ENCODE peak calls at places on chromosomes 13 and 19, in six cellular contexts. One of them, this sample, is unnamed.

GRCh38 chr19:46931197-46931596 is 70.4 kb downstream of the ARHGAP35 start:
- DNase-seq in T-helper 17 cell: no peak
- DNase-seq in putamen: peak
- DNase-seq in NCI-H460: no peak
- DNase-seq in activated CD4-positive, alpha-beta T cell treated with anti-CD3 and anti-CD28 coated beads, Interleukin-2, amount 50 U/mL, for 24 hours: no peak
- DNase-seq in activated naive CD4-positive, alpha-beta T cell treated with anti-CD3 and anti-CD28 coated beads for 36 hours: no peak
- DNase-seq in this sample: no peak

GRCh38 chr19:792361-792885 is 4.8 kb upstream of the PTBP1 start:
- DNase-seq in T-helper 17 cell: no peak
- DNase-seq in putamen: no peak
- DNase-seq in NCI-H460: no peak
- DNase-seq in activated CD4-positive, alpha-beta T cell treated with anti-CD3 and anti-CD28 coated beads, Interleukin-2, amount 50 U/mL, for 24 hours: no peak
- DNase-seq in activated naive CD4-positive, alpha-beta T cell treated with anti-CD3 and anti-CD28 coated beads for 36 hours: no peak
- DNase-seq in this sample: no peak

GRCh38 chr13:45781553-45782326 is 69.8 kb downstream of the SIAH3 start:
- DNase-seq in T-helper 17 cell: no peak
- DNase-seq in putamen: no peak
- DNase-seq in NCI-H460: peak
- DNase-seq in activated CD4-positive, alpha-beta T cell treated with anti-CD3 and anti-CD28 coated beads, Interleukin-2, amount 50 U/mL, for 24 hours: no peak
- DNase-seq in activated naive CD4-positive, alpha-beta T cell treated with anti-CD3 and anti-CD28 coated beads for 36 hours: peak
- DNase-seq in this sample: no peak

GRCh38 chr13:75803175-75803611 is 167.1 kb downstream of the LMO7 start:
- DNase-seq in T-helper 17 cell: no peak
- DNase-seq in putamen: no peak
- DNase-seq in NCI-H460: no peak
- DNase-seq in activated CD4-positive, alpha-beta T cell treated with anti-CD3 and anti-CD28 coated beads, Interleukin-2, amount 50 U/mL, for 24 hours: no peak
- DNase-seq in activated naive CD4-positive, alpha-beta T cell treated with anti-CD3 and anti-CD28 coated beads for 36 hours: peak
- DNase-seq in this sample: no peak

GRCh38 chr19:2254052-2254872 is 2.0 kb downstream of the JSRP1 start:
- DNase-seq in T-helper 17 cell: no peak
- DNase-seq in putamen: no peak
- DNase-seq in NCI-H460: no peak
- DNase-seq in activated CD4-positive, alpha-beta T cell treated with anti-CD3 and anti-CD28 coated beads, Interleukin-2, amount 50 U/mL, for 24 hours: no peak
- DNase-seq in activated naive CD4-positive, alpha-beta T cell treated with anti-CD3 and anti-CD28 coated beads for 36 hours: no peak
- DNase-seq in this sample: peak

GRCh38 chr13:93984876-93985275 is 494.6 kb downstream of the DCT start:
- DNase-seq in T-helper 17 cell: no peak
- DNase-seq in putamen: no peak
- DNase-seq in NCI-H460: no peak
- DNase-seq in activated CD4-positive, alpha-beta T cell treated with anti-CD3 and anti-CD28 coated beads, Interleukin-2, amount 50 U/mL, for 24 hours: no peak
- DNase-seq in activated naive CD4-positive, alpha-beta T cell treated with anti-CD3 and anti-CD28 coated beads for 36 hours: no peak
- DNase-seq in this sample: no peak

GRCh38 chr13:101575591-101575990 is 123.1 kb downstream of the ITGBL1 start:
- DNase-seq in T-helper 17 cell: no peak
- DNase-seq in putamen: no peak
- DNase-seq in NCI-H460: no peak
- DNase-seq in activated CD4-positive, alpha-beta T cell treated with anti-CD3 and anti-CD28 coated beads, Interleukin-2, amount 50 U/mL, for 24 hours: no peak
- DNase-seq in activated naive CD4-positive, alpha-beta T cell treated with anti-CD3 and anti-CD28 coated beads for 36 hours: no peak
- DNase-seq in this sample: no peak

GRCh38 chr19:18896421-18896841 is 473 bp upstream of the CERS1 start:
- DNase-seq in T-helper 17 cell: no peak
- DNase-seq in putamen: no peak
- DNase-seq in NCI-H460: no peak
- DNase-seq in activated CD4-positive, alpha-beta T cell treated with anti-CD3 and anti-CD28 coated beads, Interleukin-2, amount 50 U/mL, for 24 hours: no peak
- DNase-seq in activated naive CD4-positive, alpha-beta T cell treated with anti-CD3 and anti-CD28 coated beads for 36 hours: no peak
- DNase-seq in this sample: no peak

GRCh38 chr13:24097064-24097463 is 63.5 kb upstream of the SPATA13 start:
- DNase-seq in T-helper 17 cell: no peak
- DNase-seq in putamen: peak
- DNase-seq in NCI-H460: no peak
- DNase-seq in activated CD4-positive, alpha-beta T cell treated with anti-CD3 and anti-CD28 coated beads, Interleukin-2, amount 50 U/mL, for 24 hours: peak
- DNase-seq in activated naive CD4-positive, alpha-beta T cell treated with anti-CD3 and anti-CD28 coated beads for 36 hours: peak
- DNase-seq in this sample: no peak

GRCh38 chr19:11881151-11881800 is 6.3 kb upstream of the ZNF69 start:
- DNase-seq in T-helper 17 cell: peak
- DNase-seq in putamen: peak
- DNase-seq in NCI-H460: peak
- DNase-seq in activated CD4-positive, alpha-beta T cell treated with anti-CD3 and anti-CD28 coated beads, Interleukin-2, amount 50 U/mL, for 24 hours: peak
- DNase-seq in activated naive CD4-positive, alpha-beta T cell treated with anti-CD3 and anti-CD28 coated beads for 36 hours: peak
- DNase-seq in this sample: peak